ENCODE peak calls at places on chromosomes 1 and 21, in six cellular contexts. D, Y, V, S, W and T are unnamed samples.

GRCh38 chr1:153697191-153697872 is 18.8 kb downstream of the NPR1 start:
- DNase-seq in S (no peak), V (no peak), Y (no peak), W (peak), D (peak), T (peak)

GRCh38 chr1:53521900-53522552 is 62.8 kb downstream of the DMRTB1 start:
- DNase-seq in S (no peak), V (no peak), D (no peak), Y (no peak), W (no peak), T (no peak)

GRCh38 chr1:239819075-239819474 is 272.6 kb upstream of the FMN2 start:
- DNase-seq in V (no peak), W (no peak), D (no peak), S (no peak), Y (no peak), T (no peak)

GRCh38 chr1:207298666-207299065 is 22.8 kb upstream of the CD55 start:
- DNase-seq in D (no peak), V (no peak), Y (no peak), W (no peak), S (no peak), T (no peak)

GRCh38 chr1:227766015-227766634 is 30.9 kb downstream of the SNAP47 start:
- DNase-seq in Y (peak), S (no peak), V (peak), D (no peak), W (peak), T (no peak)

GRCh38 chr1:96722161-96722908 is 751 bp downstream of the PTBP2 start:
- DNase-seq in S (peak), V (no peak), D (peak), Y (peak), W (peak), T (peak)

GRCh38 chr1:30764939-30765582 is 7.5 kb upstream of the LAPTM5 start:
- DNase-seq in V (no peak), S (no peak), Y (no peak), D (no peak), W (no peak), T (no peak)

GRCh38 chr21:42639646-42640152 is 13.7 kb upstream of the PDE9A start:
- DNase-seq in W (no peak), Y (no peak), V (no peak), S (no peak), D (no peak), T (no peak)

GRCh38 chr1:94803517-94804441 is 16.4 kb upstream of the SLC44A3 start:
- DNase-seq in S (no peak), Y (no peak), W (no peak), D (no peak), V (no peak), T (no peak)

GRCh38 chr21:26835027-26835713 is 10.0 kb downstream of the ADAMTS1 start:
- DNase-seq in D (no peak), Y (peak), W (no peak), V (no peak), S (no peak), T (no peak)

GRCh38 chr1:76705560-76705959 is 161.7 kb upstream of the ST6GALNAC5 start:
- DNase-seq in V (no peak), W (no peak), Y (no peak), S (no peak), D (no peak), T (no peak)

GRCh38 chr1:178644308-178645120 is 80.5 kb upstream of the RALGPS2 start:
- DNase-seq in W (no peak), D (no peak), V (no peak), Y (peak), S (no peak), T (peak)

GRCh38 chr1:84772428-84772943 is 82.2 kb upstream of the SSX2IP start:
- DNase-seq in D (peak), V (no peak), S (peak), W (peak), Y (peak), T (peak)

GRCh38 chr1:182054698-182055326 is 6.7 kb downstream of the ZNF648 start:
- DNase-seq in Y (peak), W (peak), S (peak), D (no peak), V (no peak), T (no peak)

GRCh38 chr1:75449998-75450397 is 160.9 kb downstream of the SLC44A5 start:
- DNase-seq in Y (no peak), D (no peak), V (no peak), S (no peak), W (no peak), T (no peak)

GRCh38 chr21:45595574-45596295 is 47.8 kb upstream of the PCBP3 start:
- DNase-seq in V (no peak), W (no peak), Y (no peak), D (no peak), S (no peak), T (no peak)

GRCh38 chr1:99481391-99481996 is 164.4 kb upstream of the PALMD start:
- DNase-seq in D (no peak), W (no peak), S (peak), Y (peak), V (no peak), T (peak)

GRCh38 chr1:66315675-66316074 is 218.3 kb upstream of the SGIP1 start:
- DNase-seq in S (no peak), V (no peak), W (peak), D (no peak), Y (no peak), T (no peak)

GRCh38 chr1:204207136-204207616 is 6.6 kb downstream of the GOLT1A start:
- DNase-seq in W (peak), Y (peak), D (peak), S (peak), V (no peak), T (peak)

GRCh38 chr1:243507001-243507671 is 251.3 kb downstream of the SDCCAG8 start:
- DNase-seq in W (no peak), V (no peak), D (no peak), S (no peak), Y (peak), T (no peak)

GRCh38 chr1:53547321-53547720 is 88.1 kb downstream of the DMRTB1 start:
- DNase-seq in S (no peak), V (no peak), D (no peak), Y (no peak), W (no peak), T (no peak)

GRCh38 chr1:72936151-72936740 is 653.9 kb upstream of the NEGR1 start:
- DNase-seq in S (no peak), D (no peak), V (no peak), W (no peak), Y (peak), T (no peak)